ENCODE peak calls at places on chromosome 5, in five cellular contexts. One of them, this sample, is unnamed. For H3K27me3, the result is how much of the 10 kb centered on the place peaks cover.

GRCh38 chr5:107090471-107090870 is 580.3 kb downstream of the EFNA5 start:
- DNase-seq in fibroblast of lung: peak
- DNase-seq in left ventricle myocardium inferior: no peak
- DNase-seq in psoas muscle: no peak
- DNase-seq in brain microvascular endothelial cell: no peak
- DNase-seq in this sample: peak

GRCh38 chr5:134878403-134878802 is 4.2 kb downstream of the TXNDC15 start:
- DNase-seq in fibroblast of lung: no peak
- DNase-seq in brain microvascular endothelial cell: no peak
- DNase-seq in left ventricle myocardium inferior: no peak
- DNase-seq in psoas muscle: no peak
- DNase-seq in this sample: no peak

GRCh38 chr5:177496111-177497010 is 1.0 kb downstream of the PDLIM7 start:
- DNase-seq in left ventricle myocardium inferior: peak
- DNase-seq in brain microvascular endothelial cell: peak
- DNase-seq in fibroblast of lung: peak
- DNase-seq in psoas muscle: peak
- DNase-seq in this sample: peak

GRCh38 chr5:72380491-72381274 is 60.5 kb downstream of the PTCD2 start:
- DNase-seq in left ventricle myocardium inferior: no peak
- DNase-seq in brain microvascular endothelial cell: no peak
- DNase-seq in fibroblast of lung: no peak
- DNase-seq in psoas muscle: no peak
- DNase-seq in this sample: peak

GRCh38 chr5:116418774-116419173 is 155.8 kb downstream of the SEMA6A start:
- DNase-seq in fibroblast of lung: no peak
- DNase-seq in left ventricle myocardium inferior: no peak
- DNase-seq in brain microvascular endothelial cell: no peak
- DNase-seq in psoas muscle: no peak
- DNase-seq in this sample: no peak

GRCh38 chr5:14447958-14448881 is 133.4 kb upstream of the OTULINL start:
- DNase-seq in brain microvascular endothelial cell: peak
- DNase-seq in fibroblast of lung: peak
- DNase-seq in left ventricle myocardium inferior: peak
- DNase-seq in psoas muscle: no peak
- DNase-seq in this sample: peak

GRCh38 chr5:42745426-42745825 is 11.2 kb upstream of the CCDC152 start:
- DNase-seq in left ventricle myocardium inferior: no peak
- DNase-seq in fibroblast of lung: peak
- DNase-seq in psoas muscle: no peak
- DNase-seq in brain microvascular endothelial cell: no peak
- DNase-seq in this sample: peak

GRCh38 chr5:94776167-94776566 is 157.7 kb downstream of the SLF1 start:
- DNase-seq in left ventricle myocardium inferior: no peak
- DNase-seq in brain microvascular endothelial cell: no peak
- DNase-seq in fibroblast of lung: peak
- DNase-seq in psoas muscle: no peak
- DNase-seq in this sample: peak

GRCh38 chr5:149804478-149805450 is 74.7 kb downstream of the PPARGC1B start:
- DNase-seq in psoas muscle: no peak
- DNase-seq in fibroblast of lung: no peak
- DNase-seq in left ventricle myocardium inferior: no peak
- DNase-seq in brain microvascular endothelial cell: no peak
- DNase-seq in this sample: no peak

GRCh38 chr5:157516626-157517325 is 56.8 kb downstream of the NIPAL4 start:
- DNase-seq in fibroblast of lung: peak
- DNase-seq in brain microvascular endothelial cell: peak
- DNase-seq in left ventricle myocardium inferior: peak
- DNase-seq in psoas muscle: peak
- DNase-seq in this sample: peak

GRCh38 chr5:176875014-176875550 is 24.1 kb downstream of the HK3 start:
- DNase-seq in left ventricle myocardium inferior: no peak
- DNase-seq in psoas muscle: no peak
- DNase-seq in brain microvascular endothelial cell: no peak
- DNase-seq in fibroblast of lung: no peak
- DNase-seq in this sample: no peak

GRCh38 chr5:53151713-53152458 is 42.3 kb upstream of the MOCS2 start:
- DNase-seq in left ventricle myocardium inferior: no peak
- DNase-seq in brain microvascular endothelial cell: peak
- DNase-seq in psoas muscle: no peak
- DNase-seq in fibroblast of lung: peak
- DNase-seq in this sample: no peak

GRCh38 chr5:61277781-61278180 is 54.3 kb upstream of the ZSWIM6 start:
- DNase-seq in fibroblast of lung: no peak
- DNase-seq in psoas muscle: no peak
- DNase-seq in brain microvascular endothelial cell: no peak
- DNase-seq in left ventricle myocardium inferior: no peak
- DNase-seq in this sample: no peak

GRCh38 chr5:165525268-165525667 is 2019.8 kb downstream of the MAT2B start:
- DNase-seq in brain microvascular endothelial cell: peak
- DNase-seq in fibroblast of lung: peak
- DNase-seq in left ventricle myocardium inferior: no peak
- DNase-seq in psoas muscle: no peak
- DNase-seq in this sample: no peak

GRCh38 chr5:144122081-144122480 is 48.4 kb downstream of the YIPF5 start:
- DNase-seq in fibroblast of lung: no peak
- DNase-seq in psoas muscle: no peak
- DNase-seq in brain microvascular endothelial cell: no peak
- DNase-seq in left ventricle myocardium inferior: no peak
- DNase-seq in this sample: no peak

GRCh38 chr5:90014420-90014819 is 395.1 kb downstream of the CETN3 start:
- DNase-seq in left ventricle myocardium inferior: no peak
- DNase-seq in fibroblast of lung: no peak
- DNase-seq in psoas muscle: no peak
- DNase-seq in brain microvascular endothelial cell: no peak
- DNase-seq in this sample: no peak

GRCh38 chr5:132076202-132076830 is 2.7 kb downstream of the CSF2 start:
- DNase-seq in brain microvascular endothelial cell: no peak
- DNase-seq in psoas muscle: no peak
- DNase-seq in left ventricle myocardium inferior: no peak
- DNase-seq in fibroblast of lung: no peak
- DNase-seq in this sample: no peak

GRCh38 chr5:135234242-135235000 is 164.6 kb downstream of the MACROH2A1 start:
- DNase-seq in left ventricle myocardium inferior: no peak
- DNase-seq in brain microvascular endothelial cell: no peak
- DNase-seq in psoas muscle: no peak
- DNase-seq in fibroblast of lung: no peak
- DNase-seq in this sample: no peak

GRCh38 chr5:42756630-42757601 is at the start of gene CCDC152:
- DNase-seq in brain microvascular endothelial cell: peak
- DNase-seq in fibroblast of lung: peak
- DNase-seq in psoas muscle: peak
- DNase-seq in left ventricle myocardium inferior: no peak
- DNase-seq in this sample: no peak

GRCh38 chr5:168409601-168410458 is 76.4 kb upstream of the RARS1 start:
- DNase-seq in fibroblast of lung: peak
- DNase-seq in psoas muscle: no peak
- DNase-seq in left ventricle myocardium inferior: no peak
- DNase-seq in brain microvascular endothelial cell: peak
- DNase-seq in this sample: peak

GRCh38 chr5:141897425-141897824 is 19.2 kb upstream of the PCDH1 start:
- DNase-seq in left ventricle myocardium inferior: no peak
- DNase-seq in psoas muscle: no peak
- DNase-seq in fibroblast of lung: no peak
- DNase-seq in brain microvascular endothelial cell: no peak
- DNase-seq in this sample: no peak

GRCh38 chr5:175738595-175739133 is 80.8 kb downstream of the HRH2 start:
- DNase-seq in fibroblast of lung: no peak
- DNase-seq in brain microvascular endothelial cell: no peak
- DNase-seq in left ventricle myocardium inferior: no peak
- DNase-seq in psoas muscle: no peak
- DNase-seq in this sample: no peak

GRCh38 chr5:125578551-125578950 is 832.1 kb upstream of the ZNF608 start:
- DNase-seq in left ventricle myocardium inferior: no peak
- DNase-seq in fibroblast of lung: no peak
- DNase-seq in psoas muscle: no peak
- DNase-seq in brain microvascular endothelial cell: no peak
- DNase-seq in this sample: no peak

GRCh38 chr5:79684782-79685181 is 4.9 kb upstream of the CMYA5 start:
- DNase-seq in left ventricle myocardium inferior: no peak
- DNase-seq in fibroblast of lung: no peak
- DNase-seq in brain microvascular endothelial cell: no peak
- DNase-seq in psoas muscle: no peak
- DNase-seq in this sample: no peak

GRCh38 chr5:79689541-79690466 is at the start of gene CMYA5:
- DNase-seq in left ventricle myocardium inferior: peak
- DNase-seq in psoas muscle: peak
- DNase-seq in brain microvascular endothelial cell: no peak
- DNase-seq in fibroblast of lung: peak
- DNase-seq in this sample: peak

GRCh38 chr5:79686799-79687198 is 2.8 kb upstream of the CMYA5 start:
- DNase-seq in brain microvascular endothelial cell: no peak
- DNase-seq in fibroblast of lung: no peak
- DNase-seq in psoas muscle: no peak
- DNase-seq in left ventricle myocardium inferior: no peak
- DNase-seq in this sample: no peak

GRCh38 chr5:79687911-79688310 is 1.7 kb upstream of the CMYA5 start:
- DNase-seq in brain microvascular endothelial cell: no peak
- DNase-seq in fibroblast of lung: no peak
- DNase-seq in left ventricle myocardium inferior: no peak
- DNase-seq in psoas muscle: no peak
- DNase-seq in this sample: no peak

GRCh38 chr5:79685621-79686020 is 4.0 kb upstream of the CMYA5 start:
- DNase-seq in left ventricle myocardium inferior: no peak
- DNase-seq in psoas muscle: no peak
- DNase-seq in brain microvascular endothelial cell: no peak
- DNase-seq in fibroblast of lung: peak
- DNase-seq in this sample: no peak
- H3K27ac ChIP-seq in left ventricle myocardium inferior: no peak
- H3K27ac ChIP-seq in psoas muscle: no peak
- H3K27ac ChIP-seq in brain microvascular endothelial cell: no peak
- H3K27ac ChIP-seq in fibroblast of lung: no peak
- H3K27ac ChIP-seq in this sample: no peak

GRCh38 chr5:31851290-31851689 is 212.4 kb downstream of the PDZD2 start:
- DNase-seq in brain microvascular endothelial cell: no peak
- DNase-seq in psoas muscle: no peak
- DNase-seq in fibroblast of lung: no peak
- DNase-seq in left ventricle myocardium inferior: no peak
- DNase-seq in this sample: no peak

GRCh38 chr5:31853398-31854135 is 214.6 kb downstream of the PDZD2 start:
- DNase-seq in psoas muscle: no peak
- DNase-seq in brain microvascular endothelial cell: no peak
- DNase-seq in left ventricle myocardium inferior: no peak
- DNase-seq in fibroblast of lung: no peak
- DNase-seq in this sample: no peak

GRCh38 chr5:31854625-31855526 is 215.9 kb downstream of the PDZD2 start:
- DNase-seq in left ventricle myocardium inferior: peak
- DNase-seq in fibroblast of lung: peak
- DNase-seq in psoas muscle: peak
- DNase-seq in brain microvascular endothelial cell: no peak
- DNase-seq in this sample: peak

GRCh38 chr5:31855527-31855862 is 216.6 kb downstream of the PDZD2 start:
- DNase-seq in fibroblast of lung: no peak
- DNase-seq in brain microvascular endothelial cell: no peak
- DNase-seq in psoas muscle: no peak
- DNase-seq in left ventricle myocardium inferior: no peak
- DNase-seq in this sample: no peak

GRCh38 chr5:31854181-31854624 is 215.3 kb downstream of the PDZD2 start:
- DNase-seq in psoas muscle: peak
- DNase-seq in brain microvascular endothelial cell: no peak
- DNase-seq in fibroblast of lung: peak
- DNase-seq in left ventricle myocardium inferior: peak
- DNase-seq in this sample: no peak
- H3K27me3 ChIP-seq in psoas muscle: under half
- H3K27me3 ChIP-seq in brain microvascular endothelial cell: under half
- H3K27me3 ChIP-seq in fibroblast of lung: under half
- H3K27me3 ChIP-seq in left ventricle myocardium inferior: under half
- H3K27me3 ChIP-seq in this sample: under half

GRCh38 chr5:56648460-56649034 is 166.8 kb upstream of the MAP3K1 start:
- DNase-seq in brain microvascular endothelial cell: no peak
- DNase-seq in left ventricle myocardium inferior: no peak
- DNase-seq in fibroblast of lung: no peak
- DNase-seq in psoas muscle: no peak
- DNase-seq in this sample: no peak

GRCh38 chr5:56649569-56649968 is 165.8 kb upstream of the MAP3K1 start:
- DNase-seq in brain microvascular endothelial cell: no peak
- DNase-seq in fibroblast of lung: peak
- DNase-seq in psoas muscle: peak
- DNase-seq in left ventricle myocardium inferior: peak
- DNase-seq in this sample: peak

GRCh38 chr5:56647109-56647863 is 168.1 kb upstream of the MAP3K1 start:
- DNase-seq in fibroblast of lung: no peak
- DNase-seq in left ventricle myocardium inferior: no peak
- DNase-seq in psoas muscle: no peak
- DNase-seq in brain microvascular endothelial cell: no peak
- DNase-seq in this sample: no peak

GRCh38 chr5:56656816-56657740 is 158.3 kb upstream of the MAP3K1 start:
- DNase-seq in psoas muscle: no peak
- DNase-seq in brain microvascular endothelial cell: peak
- DNase-seq in fibroblast of lung: peak
- DNase-seq in left ventricle myocardium inferior: no peak
- DNase-seq in this sample: no peak

DNA sequence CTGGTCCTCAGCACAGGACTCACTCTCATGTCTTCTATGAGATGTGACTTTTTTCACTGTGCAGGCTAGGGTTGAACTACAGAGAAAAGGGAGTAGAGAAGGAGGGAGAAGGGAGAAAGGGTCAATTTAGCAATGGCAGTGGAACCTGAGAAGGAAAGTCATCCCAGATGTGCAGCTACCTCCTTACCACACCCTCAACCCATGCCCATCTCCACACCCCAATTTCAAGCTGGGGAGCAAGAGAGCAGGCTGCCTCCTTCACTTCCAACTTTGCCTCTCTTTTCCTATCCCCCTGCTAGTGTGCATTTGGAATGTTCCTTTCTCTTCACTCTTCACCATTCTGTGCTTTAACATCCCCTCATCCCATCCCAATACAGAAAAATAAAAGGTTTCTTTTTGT is 163.5 kb upstream of the MAP3K1 start:
- DNase-seq in fibroblast of lung: no peak
- DNase-seq in psoas muscle: no peak
- DNase-seq in left ventricle myocardium inferior: no peak
- DNase-seq in brain microvascular endothelial cell: no peak
- DNase-seq in this sample: no peak
- H3K4me3 ChIP-seq in fibroblast of lung: no peak
- H3K4me3 ChIP-seq in psoas muscle: no peak
- H3K4me3 ChIP-seq in left ventricle myocardium inferior: no peak
- H3K4me3 ChIP-seq in brain microvascular endothelial cell: no peak
- H3K4me3 ChIP-seq in this sample: no peak

GRCh38 chr5:32520326-32520725 is 65.0 kb upstream of the SUB1 start:
- DNase-seq in left ventricle myocardium inferior: no peak
- DNase-seq in fibroblast of lung: peak
- DNase-seq in brain microvascular endothelial cell: no peak
- DNase-seq in psoas muscle: no peak
- DNase-seq in this sample: no peak

GRCh38 chr5:32519508-32519907 is 65.8 kb upstream of the SUB1 start:
- DNase-seq in fibroblast of lung: no peak
- DNase-seq in left ventricle myocardium inferior: no peak
- DNase-seq in brain microvascular endothelial cell: no peak
- DNase-seq in psoas muscle: no peak
- DNase-seq in this sample: no peak

GRCh38 chr5:32520995-32521394 is 64.4 kb upstream of the SUB1 start:
- DNase-seq in left ventricle myocardium inferior: no peak
- DNase-seq in psoas muscle: no peak
- DNase-seq in brain microvascular endothelial cell: no peak
- DNase-seq in fibroblast of lung: peak
- DNase-seq in this sample: no peak

GRCh38 chr5:32523625-32524024 is 61.7 kb upstream of the SUB1 start:
- DNase-seq in psoas muscle: no peak
- DNase-seq in brain microvascular endothelial cell: no peak
- DNase-seq in left ventricle myocardium inferior: no peak
- DNase-seq in fibroblast of lung: no peak
- DNase-seq in this sample: peak

GRCh38 chr5:32522429-32523143 is 62.8 kb upstream of the SUB1 start:
- DNase-seq in fibroblast of lung: peak
- DNase-seq in psoas muscle: peak
- DNase-seq in left ventricle myocardium inferior: no peak
- DNase-seq in brain microvascular endothelial cell: peak
- DNase-seq in this sample: no peak
- H3K27ac ChIP-seq in fibroblast of lung: no peak
- H3K27ac ChIP-seq in psoas muscle: no peak
- H3K27ac ChIP-seq in left ventricle myocardium inferior: no peak
- H3K27ac ChIP-seq in brain microvascular endothelial cell: no peak
- H3K27ac ChIP-seq in this sample: no peak